ENCODE peak calls at places on chromosome 15, in seven cellular contexts. P is DMS153; E is stimulated activated CD8-positive, alpha-beta memory T cell treated with anti-CD3 and anti-CD28 coated beads, Interleukin-7, amount 100 ng/mL, for 48 hours; K is RPMI7951; F is stimulated activated CD4-positive, alpha-beta T cell treated with anti-CD3 and anti-CD28 coated beads, TNF-alpha, amount 100 ng/mL, for 4 hours; D is activated gamma-delta T cell treated with Interleukin-2 at 50 U/mL for 16 hours; B is NCI-H146. Y is an unnamed sample.

GRCh38 chr15:63056843-63057242 is 14.3 kb downstream of the TPM1 start:
- DNase-seq in P (no peak), E (no peak), K (no peak), F (no peak), D (no peak), B (no peak), Y (no peak)

GRCh38 chr15:50128266-50128665 is 9.2 kb upstream of the ATP8B4 start:
- DNase-seq in P (no peak), E (no peak), K (no peak), F (no peak), D (no peak), B (no peak), Y (peak; percentile 66)

GRCh38 chr15:75843618-75844610 is 667 bp downstream of the UBE2Q2 start:
- DNase-seq in P (no peak), E (peak; percentile 14), K (peak; percentile 65), F (peak; percentile 39), D (peak; percentile 45), B (peak; percentile 53), Y (peak; percentile 29)

GRCh38 chr15:74024687-74025086 is 30.2 kb downstream of the PML start:
- DNase-seq in P (no peak), E (no peak), K (no peak), F (no peak), D (no peak), B (no peak), Y (no peak)

GRCh38 chr15:91939432-91939831 is 85.9 kb downstream of the SLCO3A1 start:
- DNase-seq in P (no peak), E (no peak), K (no peak), F (no peak), D (no peak), B (no peak), Y (no peak)

GRCh38 chr15:76278651-76279050 is 32.6 kb downstream of the ETFA start:
- DNase-seq in P (no peak), E (no peak), K (no peak), F (no peak), D (no peak), B (no peak), Y (no peak)

GRCh38 chr15:62809106-62809967 is 233.2 kb upstream of the TPM1 start:
- DNase-seq in P (no peak), E (no peak), K (peak; percentile 54), F (no peak), D (no peak), B (peak; percentile 28), Y (no peak)

GRCh38 chr15:60399931-60400330 is 2.1 kb upstream of the ANXA2 start:
- DNase-seq in P (no peak), E (no peak), K (peak; percentile 60), F (no peak), D (no peak), B (no peak), Y (no peak)

GRCh38 chr15:71781179-71781964 is 29.0 kb upstream of the NR2E3 start:
- DNase-seq in P (no peak), E (no peak), K (peak; percentile 31), F (no peak), D (no peak), B (no peak), Y (no peak)

GRCh38 chr15:38349251-38349650 is 96.6 kb downstream of the SPRED1 start:
- DNase-seq in P (no peak), E (no peak), K (no peak), F (no peak), D (no peak), B (no peak), Y (no peak)

GRCh38 chr15:38028869-38029268 is 94.4 kb downstream of the TMCO5A start:
- DNase-seq in P (no peak), E (no peak), K (peak; percentile 26), F (no peak), D (no peak), B (no peak), Y (no peak)

GRCh38 chr15:62452656-62453055 is 287.6 kb upstream of the C2CD4B start:
- DNase-seq in P (no peak), E (no peak), K (no peak), F (no peak), D (no peak), B (no peak), Y (no peak)

GRCh38 chr15:25707656-25708365 is 155.3 kb downstream of the ATP10A start:
- DNase-seq in P (no peak), E (no peak), K (no peak), F (no peak), D (no peak), B (no peak), Y (no peak)

GRCh38 chr15:66944121-66944520 is 121.3 kb upstream of the SMAD3 start:
- DNase-seq in P (no peak), E (no peak), K (no peak), F (no peak), D (no peak), B (no peak), Y (no peak)

GRCh38 chr15:92677998-92678397 is 22.4 kb upstream of the FAM174B start:
- DNase-seq in P (no peak), E (no peak), K (no peak), F (no peak), D (no peak), B (no peak), Y (no peak)

GRCh38 chr15:42498212-42499038 is 3.0 kb downstream of the SNAP23 start:
- DNase-seq in P (no peak), E (no peak), K (no peak), F (no peak), D (no peak), B (no peak), Y (no peak)

GRCh38 chr15:78242128-78242527 is 7.8 kb upstream of the ACSBG1 start:
- DNase-seq in P (no peak), E (no peak), K (no peak), F (no peak), D (no peak), B (no peak), Y (no peak)

GRCh38 chr15:73010154-73011152 is 41.8 kb upstream of the NEO1 start:
- DNase-seq in P (no peak), E (no peak), K (no peak), F (no peak), D (no peak), B (no peak), Y (no peak)

GRCh38 chr15:29687204-29687768 is 135.0 kb downstream of the TJP1 start:
- DNase-seq in P (no peak), E (no peak), K (no peak), F (no peak), D (no peak), B (no peak), Y (no peak)

GRCh38 chr15:77636209-77636608 is 3.5 kb upstream of the LINGO1 start:
- DNase-seq in P (no peak), E (no peak), K (no peak), F (no peak), D (no peak), B (no peak), Y (no peak)

GRCh38 chr15:85795320-85795668 is 569 bp upstream of the KLHL25 start:
- DNase-seq in P (no peak), E (no peak), K (no peak), F (no peak), D (no peak), B (no peak), Y (no peak)

GRCh38 chr15:69910511-69910910 is 187.2 kb downstream of the TLE3 start:
- DNase-seq in P (no peak), E (no peak), K (no peak), F (no peak), D (no peak), B (no peak), Y (no peak)

GRCh38 chr15:79219393-79220056 is 63.0 kb upstream of the ANKRD34C start:
- DNase-seq in P (no peak), E (no peak), K (no peak), F (no peak), D (no peak), B (no peak), Y (no peak)

GRCh38 chr15:64507293-64507802 is 47.0 kb downstream of the ZNF609 start:
- DNase-seq in P (peak; percentile 49), E (peak; percentile 44), K (peak; percentile 38), F (no peak), D (peak; percentile 8), B (no peak), Y (no peak)

GRCh38 chr15:63041402-63041977 is 1.1 kb upstream of the TPM1 start:
- DNase-seq in P (no peak), E (no peak), K (no peak), F (no peak), D (no peak), B (no peak), Y (no peak)

GRCh38 chr15:38130739-38131498 is 121.7 kb upstream of the SPRED1 start:
- DNase-seq in P (no peak), E (no peak), K (peak; percentile 100), F (no peak), D (no peak), B (no peak), Y (no peak)

GRCh38 chr15:68559342-68560310 is 19.2 kb upstream of the CORO2B start:
- DNase-seq in P (peak; percentile 35), E (peak; percentile 39), K (peak; percentile 77), F (peak; percentile 60), D (peak; percentile 64), B (peak; percentile 80), Y (peak; percentile 32)